ENCODE peak calls at places on chromosome X, in four cellular contexts. Q is foreskin fibroblast, N is progenitor cell of endocrine pancreas, O is heart right ventricle. P is an unnamed sample.

GRCh38 chrX:3345281-3346081 is 971 bp downstream of the MXRA5 start:
- DNase-seq in Q (peak), N (peak), O (peak), P (no peak)

GRCh38 chrX:106619797-106620196 is 8.0 kb downstream of the RADX start:
- DNase-seq in Q (peak), N (no peak), O (no peak), P (no peak)

GRCh38 chrX:13897571-13897970 is 80.7 kb upstream of the GPM6B start:
- DNase-seq in Q (peak), N (no peak), O (no peak), P (no peak)

GRCh38 chrX:40908026-40908425 is 172.7 kb upstream of the MED14 start:
- DNase-seq in Q (peak), N (no peak), O (no peak), P (no peak)

GRCh38 chrX:31580726-31581125 is 508.9 kb upstream of the FTHL17 start:
- DNase-seq in Q (peak), N (no peak), O (no peak), P (no peak)

GRCh38 chrX:24918715-24919114 is 97.0 kb downstream of the ARX start:
- DNase-seq in Q (no peak), N (no peak), O (no peak), P (no peak)

GRCh38 chrX:10245219-10245618 is 88.4 kb downstream of the CLCN4 start:
- DNase-seq in Q (peak), N (no peak), O (no peak), P (no peak)

GRCh38 chrX:83535417-83536244 is 27.5 kb downstream of the POU3F4 start:
- DNase-seq in Q (no peak), N (no peak), O (no peak), P (no peak)

GRCh38 chrX:17809984-17810383 is 51.1 kb downstream of the RAI2 start:
- DNase-seq in Q (no peak), N (no peak), O (no peak), P (no peak)

GRCh38 chrX:17805120-17805519 is 56.0 kb downstream of the RAI2 start:
- DNase-seq in Q (no peak), N (no peak), O (no peak), P (no peak)

GRCh38 chrX:17812763-17813162 is 48.3 kb downstream of the RAI2 start:
- DNase-seq in Q (peak), N (no peak), O (no peak), P (no peak)

GRCh38 chrX:17813277-17813676 is 47.8 kb downstream of the RAI2 start:
- DNase-seq in Q (no peak), N (no peak), O (no peak), P (no peak)

GRCh38 chrX:17809273-17809672 is 51.8 kb downstream of the RAI2 start:
- DNase-seq in Q (no peak), N (no peak), O (no peak), P (no peak)
- TF ChIP-seq CTCF in Q (no peak), N (no peak), O (no peak), P (no peak)

GRCh38 chrX:80576815-80577533 is 156.7 kb downstream of the TENT5D start:
- DNase-seq in Q (no peak), N (no peak), O (no peak), P (no peak)

GRCh38 chrX:80572636-80573035 is 152.4 kb downstream of the TENT5D start:
- DNase-seq in Q (no peak), N (no peak), O (no peak), P (no peak)

GRCh38 chrX:80576267-80576666 is 156.0 kb downstream of the TENT5D start:
- DNase-seq in Q (no peak), N (no peak), O (no peak), P (no peak)

GRCh38 chrX:80573275-80573674 is 153.0 kb downstream of the TENT5D start:
- DNase-seq in Q (no peak), N (no peak), O (no peak), P (no peak)

DNA sequence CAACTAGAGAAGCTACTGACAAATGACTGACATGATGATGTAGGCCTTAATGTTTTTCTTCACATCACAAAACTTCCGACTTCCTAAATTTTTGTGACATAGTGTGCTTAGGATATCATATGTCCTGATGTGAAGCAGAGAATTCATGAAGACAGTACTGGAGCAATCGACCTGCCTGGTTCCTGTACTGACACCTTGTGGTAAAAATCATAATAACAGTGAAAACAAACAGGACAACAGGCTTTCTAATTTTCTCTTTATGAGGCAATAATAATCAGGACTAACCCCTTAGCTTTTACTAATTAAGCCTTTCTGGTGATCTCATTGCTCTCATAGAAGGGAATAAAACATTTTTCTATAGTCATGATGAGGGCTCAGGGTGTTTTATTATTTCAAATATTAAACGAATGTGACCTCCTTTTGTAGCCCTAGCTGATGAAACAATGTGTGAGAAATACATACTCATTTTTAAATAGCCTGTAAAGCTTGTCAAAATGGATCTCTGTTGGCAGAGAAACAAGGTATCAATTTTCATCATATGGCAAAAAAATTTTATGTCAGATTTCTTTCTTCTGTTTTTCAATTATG is 158.4 kb downstream of the TENT5D start:
- DNase-seq in Q (peak), N (no peak), O (no peak), P (no peak)
- TF ChIP-seq CTCF in Q (peak), N (peak), O (peak), P (no peak)

DNA sequence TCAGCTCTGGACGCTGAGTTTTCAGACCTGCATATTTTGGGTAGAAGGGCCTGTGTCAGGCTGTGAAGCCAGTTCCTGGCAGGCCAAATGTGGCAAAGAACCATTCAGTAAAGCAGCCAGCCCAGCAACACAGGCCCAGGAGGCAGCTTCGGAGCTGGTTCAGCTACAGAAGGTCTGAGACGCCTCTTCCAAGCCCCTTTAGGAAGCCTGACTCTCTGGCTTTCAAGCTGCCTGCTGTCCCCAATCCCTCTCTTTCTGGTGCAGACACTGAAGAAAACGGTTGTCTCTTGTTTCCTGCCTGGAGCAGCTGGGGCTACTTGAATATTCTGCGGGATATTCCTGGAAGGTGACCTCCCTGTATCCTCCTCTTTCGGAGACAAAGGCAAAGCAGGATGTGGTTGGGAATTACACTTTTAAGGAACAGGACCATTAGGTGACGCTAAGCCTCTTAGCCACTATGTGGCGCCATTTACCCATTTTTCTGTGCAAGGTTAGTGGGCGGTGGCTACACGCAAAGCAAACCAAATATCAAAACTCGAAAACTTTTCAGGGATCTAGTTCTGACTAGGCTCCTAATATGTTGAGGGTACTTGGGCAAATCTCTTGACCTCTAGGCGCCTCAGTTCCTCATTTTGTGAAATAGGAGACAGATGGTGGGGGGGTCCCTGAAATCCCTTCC is 47.2 kb upstream of the LAS1L start:
- DNase-seq in Q (peak), N (peak), O (peak), P (peak)
- TF ChIP-seq CTCF in Q (peak), N (peak), O (peak), P (peak)

GRCh38 chrX:19814240-19814639 is 73.2 kb downstream of the SH3KBP1 start:
- DNase-seq in Q (no peak), N (no peak), O (no peak), P (no peak)
- TF ChIP-seq CTCF in Q (no peak), N (no peak), O (no peak), P (no peak)

DNA sequence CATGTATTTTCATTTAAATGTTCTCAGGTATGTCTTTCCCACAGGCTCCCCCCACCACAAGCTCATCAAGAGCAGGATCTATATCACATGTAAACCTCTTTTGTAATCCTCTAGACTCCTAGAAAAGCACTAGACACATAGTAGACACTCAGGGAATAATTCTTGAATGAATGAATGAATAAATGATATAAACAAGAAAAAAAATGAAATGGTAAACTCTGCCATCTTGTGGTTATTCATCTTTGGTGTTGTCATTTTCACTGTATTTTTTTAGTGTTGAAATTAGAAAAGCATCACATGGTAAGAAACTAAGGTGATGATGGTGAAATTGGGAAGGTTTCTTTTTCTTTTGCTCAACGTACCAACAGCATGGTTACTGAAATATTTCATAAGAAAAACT is 34.2 kb upstream of the C1GALT1C1 start:
- DNase-seq in Q (peak), N (no peak), O (no peak), P (no peak)
- TF ChIP-seq CTCF in Q (no peak), N (no peak), O (peak), P (no peak)

DNA sequence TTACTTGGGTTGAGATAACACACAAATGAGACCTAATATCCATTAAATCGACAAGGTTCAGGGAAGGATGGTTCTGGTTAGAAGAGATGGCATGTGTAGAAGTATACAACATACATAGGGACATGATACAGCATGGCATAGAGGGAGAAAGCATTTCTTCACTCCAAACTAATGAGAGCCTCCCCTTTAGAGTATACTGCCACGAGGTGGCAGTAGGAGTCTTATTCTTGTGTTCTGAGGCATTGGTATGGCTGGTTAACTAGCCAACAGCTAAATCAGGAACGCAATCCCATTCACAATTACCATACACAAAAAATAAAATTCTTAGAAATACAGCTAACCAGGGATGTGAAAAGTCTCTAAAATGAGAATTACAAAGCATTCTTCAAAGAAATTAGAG is 29.1 kb upstream of the TRO start:
- DNase-seq in Q (peak), N (no peak), O (peak), P (no peak)
- TF ChIP-seq CTCF in Q (peak), N (peak), O (peak), P (peak)

DNA sequence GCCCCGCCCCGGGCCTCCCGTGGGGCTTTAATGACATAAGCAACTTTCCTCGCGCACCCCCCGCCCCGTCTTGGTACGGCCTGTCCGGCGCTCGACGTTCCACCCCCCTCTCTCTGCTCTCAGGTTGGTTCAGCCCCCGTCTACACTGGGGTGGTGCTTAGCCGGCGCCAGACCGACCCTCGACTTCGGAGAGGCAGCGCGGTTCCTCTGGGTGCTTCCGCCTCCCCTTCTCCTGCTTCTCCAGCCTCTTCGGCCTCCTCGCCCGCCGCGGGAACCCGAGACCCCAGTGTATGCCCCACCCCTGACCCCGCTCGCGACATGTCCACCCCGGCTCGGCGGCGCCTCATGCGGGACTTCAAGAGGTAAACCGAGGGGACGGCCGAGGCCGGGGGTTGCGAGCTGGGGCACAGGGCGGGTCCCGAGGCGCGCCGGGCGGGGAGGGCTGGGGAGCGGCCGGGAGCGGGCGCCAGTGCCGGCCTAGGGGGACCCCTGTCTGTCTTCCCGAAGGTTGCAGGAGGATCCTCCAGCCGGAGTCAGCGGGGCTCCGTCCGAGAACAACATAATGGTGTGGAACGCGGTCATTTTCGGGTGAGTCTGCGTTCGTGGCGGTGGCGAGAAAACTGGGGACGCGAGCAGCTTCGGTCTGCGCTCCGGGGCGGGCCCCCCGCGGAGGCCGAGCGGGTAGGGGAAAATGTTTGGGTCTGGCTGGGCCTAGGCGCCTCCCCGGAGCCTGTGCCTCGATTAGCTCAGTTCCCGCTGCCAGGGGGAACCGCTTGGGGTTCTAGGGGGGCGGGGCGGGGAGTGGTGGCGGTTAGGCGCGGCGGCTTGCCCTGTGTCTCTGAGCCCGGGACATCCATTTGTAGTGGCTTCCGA is at the start of gene UBE2A:
- DNase-seq in Q (peak), N (peak), O (peak), P (peak)
- TF ChIP-seq CTCF in Q (peak), N (peak), O (peak), P (no peak)

DNA sequence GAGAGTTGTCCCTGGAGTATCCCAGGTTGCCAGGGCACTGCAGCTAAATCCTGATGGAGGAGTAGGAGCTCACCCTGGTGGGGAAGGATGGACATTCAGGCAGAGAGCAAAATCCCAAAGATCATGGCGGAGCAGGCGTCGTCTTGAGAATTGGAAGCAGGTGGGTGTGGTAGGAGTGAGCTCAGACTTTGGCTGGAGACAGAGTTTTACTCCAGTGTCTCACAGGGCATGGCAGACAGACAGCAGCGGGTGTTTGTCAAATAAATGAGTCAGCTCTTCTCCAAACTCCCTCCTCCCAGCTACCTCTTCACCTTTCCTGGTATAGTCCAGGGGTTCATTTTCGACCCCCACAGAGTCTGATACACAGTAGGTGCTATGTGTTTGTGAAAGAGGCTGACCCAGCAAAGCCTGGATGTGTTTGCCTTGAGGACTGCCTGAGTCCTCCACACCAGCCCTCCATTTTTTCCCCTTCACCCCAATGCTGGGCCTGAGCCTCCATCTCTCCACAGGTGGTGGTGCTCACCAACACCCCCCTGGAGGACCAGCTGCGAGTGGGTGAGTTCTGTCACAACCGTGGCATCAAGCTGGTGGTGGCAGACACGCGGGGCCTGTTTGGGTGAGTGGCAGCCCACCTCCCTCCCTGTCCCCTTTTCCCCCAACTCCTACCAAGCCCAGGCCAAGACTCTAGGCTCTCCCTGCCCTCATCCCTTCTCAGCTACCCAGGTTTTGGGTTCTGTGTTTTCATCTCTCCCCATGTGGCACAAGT is 6.9 kb downstream of the UBA1 start:
- DNase-seq in Q (peak), N (no peak), O (no peak), P (no peak)
- TF ChIP-seq CTCF in Q (peak), N (no peak), O (peak), P (no peak)

GRCh38 chrX:48540480-48540879 is 966 bp downstream of the TBC1D25 start:
- DNase-seq in Q (no peak), N (no peak), O (no peak), P (no peak)

GRCh38 chrX:48541140-48541814 is 1.8 kb downstream of the TBC1D25 start:
- DNase-seq in Q (no peak), N (no peak), O (no peak), P (peak)

GRCh38 chrX:48540015-48540350 is 469 bp downstream of the TBC1D25 start:
- DNase-seq in Q (peak), N (no peak), O (peak), P (peak)

GRCh38 chrX:48538641-48539344 is 721 bp upstream of the TBC1D25 start:
- DNase-seq in Q (no peak), N (no peak), O (no peak), P (no peak)

GRCh38 chrX:48539345-48540014 is at the start of gene TBC1D25:
- DNase-seq in Q (peak), N (peak), O (peak), P (peak)
- TF ChIP-seq CTCF in Q (peak), N (peak), O (peak), P (peak)